ENCODE peak calls at places on chromosomes 16 and 17, in four cellular contexts. One of them, this sample, is unnamed.

GRCh38 chr16:48444574-48444973 is 59.4 kb upstream of the SIAH1 start:
- DNase-seq in colonic mucosa: no peak
- DNase-seq in H1: no peak
- DNase-seq in neural progenitor cell: no peak
- DNase-seq in this sample: peak

GRCh38 chr16:85844786-85845185 is 45.3 kb downstream of the COX4I1 start:
- DNase-seq in colonic mucosa: no peak
- DNase-seq in neural progenitor cell: no peak
- DNase-seq in H1: no peak
- DNase-seq in this sample: no peak

GRCh38 chr17:71024172-71024571 is 854.8 kb downstream of the KCNJ2 start:
- DNase-seq in H1: no peak
- DNase-seq in neural progenitor cell: no peak
- DNase-seq in colonic mucosa: no peak
- DNase-seq in this sample: no peak

GRCh38 chr17:61766520-61766919 is 96.8 kb downstream of the BRIP1 start:
- DNase-seq in H1: no peak
- DNase-seq in colonic mucosa: no peak
- DNase-seq in neural progenitor cell: no peak
- DNase-seq in this sample: peak

GRCh38 chr17:34706029-34706428 is 126.6 kb downstream of the TMEM132E start:
- DNase-seq in neural progenitor cell: peak
- DNase-seq in colonic mucosa: no peak
- DNase-seq in H1: peak
- DNase-seq in this sample: no peak

GRCh38 chr16:18948372-18949020 is 22.3 kb upstream of the SMG1 start:
- DNase-seq in neural progenitor cell: no peak
- DNase-seq in H1: no peak
- DNase-seq in colonic mucosa: no peak
- DNase-seq in this sample: no peak

GRCh38 chr16:70746708-70747424 is 54.1 kb downstream of the VAC14 start:
- DNase-seq in colonic mucosa: peak
- DNase-seq in neural progenitor cell: no peak
- DNase-seq in H1: no peak
- DNase-seq in this sample: peak

GRCh38 chr16:6937641-6938040 is 395.0 kb upstream of the RBFOX1 start:
- DNase-seq in colonic mucosa: no peak
- DNase-seq in H1: no peak
- DNase-seq in neural progenitor cell: no peak
- DNase-seq in this sample: no peak

GRCh38 chr16:12529582-12529981 is 274.1 kb downstream of the CPPED1 start:
- DNase-seq in H1: no peak
- DNase-seq in neural progenitor cell: no peak
- DNase-seq in colonic mucosa: peak
- DNase-seq in this sample: no peak

GRCh38 chr17:65434251-65434650 is 127.2 kb downstream of the AXIN2 start:
- DNase-seq in H1: no peak
- DNase-seq in neural progenitor cell: no peak
- DNase-seq in colonic mucosa: no peak
- DNase-seq in this sample: no peak

GRCh38 chr16:53899471-53899870 is 195.5 kb downstream of the FTO start:
- DNase-seq in neural progenitor cell: no peak
- DNase-seq in H1: no peak
- DNase-seq in colonic mucosa: no peak
- DNase-seq in this sample: no peak

GRCh38 chr17:48631693-48632578 is 5.8 kb upstream of the HOXB9 start:
- DNase-seq in H1: no peak
- DNase-seq in colonic mucosa: peak
- DNase-seq in neural progenitor cell: no peak
- DNase-seq in this sample: no peak

GRCh38 chr17:1492249-1493206 is at the start of gene MYO1C:
- DNase-seq in neural progenitor cell: peak
- DNase-seq in H1: peak
- DNase-seq in colonic mucosa: peak
- DNase-seq in this sample: no peak

GRCh38 chr17:70276931-70277330 is 107.6 kb downstream of the KCNJ2 start:
- DNase-seq in H1: no peak
- DNase-seq in neural progenitor cell: no peak
- DNase-seq in colonic mucosa: no peak
- DNase-seq in this sample: no peak

GRCh38 chr17:57663326-57664070 is 81.6 kb downstream of the CCDC182 start:
- DNase-seq in neural progenitor cell: peak
- DNase-seq in colonic mucosa: no peak
- DNase-seq in H1: no peak
- DNase-seq in this sample: no peak

GRCh38 chr17:47277921-47278320 is 24.3 kb downstream of the ITGB3 start:
- DNase-seq in neural progenitor cell: no peak
- DNase-seq in colonic mucosa: no peak
- DNase-seq in H1: no peak
- DNase-seq in this sample: no peak

GRCh38 chr16:30585022-30585399 is 486 bp downstream of the ZNF785 start:
- DNase-seq in neural progenitor cell: peak
- DNase-seq in H1: peak
- DNase-seq in colonic mucosa: no peak
- DNase-seq in this sample: no peak

GRCh38 chr16:56192971-56193936 is 2.0 kb downstream of the GNAO1 start:
- DNase-seq in colonic mucosa: no peak
- DNase-seq in neural progenitor cell: peak
- DNase-seq in H1: no peak
- DNase-seq in this sample: no peak

GRCh38 chr17:61403846-61404701 is 4.4 kb downstream of the TBX2 start:
- DNase-seq in H1: peak
- DNase-seq in colonic mucosa: no peak
- DNase-seq in neural progenitor cell: peak
- DNase-seq in this sample: no peak

GRCh38 chr17:15279011-15279477 is 13.9 kb upstream of the PMP22 start:
- DNase-seq in H1: no peak
- DNase-seq in colonic mucosa: no peak
- DNase-seq in neural progenitor cell: no peak
- DNase-seq in this sample: peak

DNA sequence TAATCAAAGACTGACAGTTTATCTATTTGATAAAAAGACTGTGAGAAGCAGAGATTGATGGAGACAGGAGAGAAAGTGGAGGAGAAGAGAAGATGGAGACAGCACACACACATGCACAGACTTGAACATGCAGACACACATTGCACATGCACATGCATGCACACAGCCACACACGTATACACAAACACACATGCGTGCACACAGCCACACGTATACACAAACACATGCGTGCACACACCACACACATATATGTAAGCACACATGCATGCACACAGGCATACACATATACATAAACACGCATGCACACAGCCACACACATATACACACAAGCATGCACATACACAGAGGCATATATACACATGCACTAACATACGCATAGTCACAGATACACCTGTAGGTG is 313.4 kb downstream of the HAPSTR1 start:
- DNase-seq in neural progenitor cell: no peak
- DNase-seq in colonic mucosa: no peak
- DNase-seq in H1: no peak
- DNase-seq in this sample: no peak
- H3K9ac ChIP-seq in neural progenitor cell: no peak
- H3K9ac ChIP-seq in colonic mucosa: no peak
- H3K9ac ChIP-seq in H1: no peak
- H3K9ac ChIP-seq in this sample: no peak

GRCh38 chr16:75462804-75463203 is 1.7 kb downstream of the TMEM170A start:
- DNase-seq in colonic mucosa: no peak
- DNase-seq in H1: no peak
- DNase-seq in neural progenitor cell: no peak
- DNase-seq in this sample: no peak
- H3K9ac ChIP-seq in colonic mucosa: peak
- H3K9ac ChIP-seq in H1: no peak
- H3K9ac ChIP-seq in neural progenitor cell: no peak
- H3K9ac ChIP-seq in this sample: peak

GRCh38 chr17:79728169-79728907 is 2.4 kb upstream of the ENPP7 start:
- DNase-seq in colonic mucosa: peak
- DNase-seq in neural progenitor cell: peak
- DNase-seq in H1: peak
- DNase-seq in this sample: peak
- H3K9ac ChIP-seq in colonic mucosa: no peak
- H3K9ac ChIP-seq in neural progenitor cell: no peak
- H3K9ac ChIP-seq in H1: no peak
- H3K9ac ChIP-seq in this sample: no peak

GRCh38 chr17:78884148-78884870 is 18.7 kb downstream of the CEP295NL start:
- DNase-seq in colonic mucosa: no peak
- DNase-seq in neural progenitor cell: peak
- DNase-seq in H1: peak
- DNase-seq in this sample: no peak
- H3K9ac ChIP-seq in colonic mucosa: peak
- H3K9ac ChIP-seq in neural progenitor cell: no peak
- H3K9ac ChIP-seq in H1: no peak
- H3K9ac ChIP-seq in this sample: peak

GRCh38 chr17:45244725-45245656 is 16.9 kb downstream of the SPATA32 start:
- DNase-seq in colonic mucosa: no peak
- DNase-seq in neural progenitor cell: no peak
- DNase-seq in H1: no peak
- DNase-seq in this sample: no peak
- H3K9ac ChIP-seq in colonic mucosa: no peak
- H3K9ac ChIP-seq in neural progenitor cell: no peak
- H3K9ac ChIP-seq in H1: no peak
- H3K9ac ChIP-seq in this sample: no peak

GRCh38 chr17:51322390-51323029 is 62.2 kb downstream of the UTP18 start:
- DNase-seq in H1: no peak
- DNase-seq in neural progenitor cell: peak
- DNase-seq in colonic mucosa: no peak
- DNase-seq in this sample: peak
- H3K9ac ChIP-seq in H1: no peak
- H3K9ac ChIP-seq in neural progenitor cell: no peak
- H3K9ac ChIP-seq in colonic mucosa: no peak
- H3K9ac ChIP-seq in this sample: no peak

This sample was measured in mammary epithelial cell.